ENCODE peak calls at places on chromosomes 16 and 17, in six cellular contexts. T is MM.1S, R is HCT116, I is hepatocyte, C is A673, X is mammary epithelial cell. Q is an unnamed sample. For H3K4me1, the result is how much of the 10 kb centered on the place peaks cover.

GRCh38 chr17:81538651-81539570 is 10.7 kb downstream of the FSCN2 start:
- DNase-seq in T (no peak), R (no peak), X (no peak), C (no peak), I (no peak), Q (no peak)

GRCh38 chr17:13885953-13886889 is 183.1 kb upstream of the COX10 start:
- DNase-seq in C (no peak), T (no peak), R (no peak), X (no peak), I (peak), Q (no peak)

GRCh38 chr17:72175787-72176515 is 55.1 kb downstream of the SOX9 start:
- DNase-seq in X (no peak), T (no peak), R (no peak), I (no peak), C (peak), Q (peak)

GRCh38 chr17:9313346-9313745 is 262.3 kb downstream of the STX8 start:
- DNase-seq in I (no peak), R (no peak), T (no peak), C (no peak), X (no peak), Q (no peak)

GRCh38 chr17:42212382-42212781 is 18.1 kb upstream of the GHDC start:
- DNase-seq in C (no peak), I (no peak), X (no peak), T (no peak), R (no peak), Q (no peak)

GRCh38 chr16:8660841-8661301 is 13.5 kb upstream of the ABAT start:
- DNase-seq in T (peak), C (peak), X (peak), R (peak), I (peak), Q (peak)

GRCh38 chr16:31350275-31351005 is 4.5 kb upstream of the ITGAX start:
- DNase-seq in T (no peak), C (no peak), X (no peak), R (no peak), I (no peak), Q (no peak)

GRCh38 chr16:85753559-85753958 is 2.7 kb upstream of the C16orf74 start:
- DNase-seq in C (no peak), I (no peak), T (no peak), X (peak), R (no peak), Q (peak)

GRCh38 chr17:187130-187529 is 5.7 kb upstream of the DOC2B start:
- DNase-seq in R (no peak), I (no peak), C (no peak), T (no peak), X (no peak), Q (no peak)

GRCh38 chr17:48637323-48638260 is 11.4 kb upstream of the HOXB9 start:
- DNase-seq in I (no peak), R (no peak), X (peak), C (no peak), T (no peak), Q (peak)

GRCh38 chr17:14515015-14515414 is 214.1 kb downstream of the HS3ST3B1 start:
- DNase-seq in X (no peak), I (peak), R (no peak), C (no peak), T (no peak), Q (no peak)

GRCh38 chr17:55811536-55811935 is 60.7 kb downstream of the PCTP start:
- DNase-seq in C (no peak), T (no peak), R (no peak), X (no peak), I (no peak), Q (no peak)

GRCh38 chr17:58315281-58315711 is 13.3 kb downstream of the TSPOAP1 start:
- DNase-seq in I (no peak), R (no peak), C (no peak), T (no peak), X (no peak), Q (peak)

GRCh38 chr16:73209190-73209589 is 161.3 kb upstream of the ZFHX3 start:
- DNase-seq in T (no peak), R (no peak), C (no peak), X (no peak), I (no peak), Q (no peak)

GRCh38 chr17:13599168-13599577 is 2.6 kb downstream of the HS3ST3A1 start:
- DNase-seq in C (no peak), R (no peak), T (no peak), X (no peak), I (no peak), Q (no peak)

GRCh38 chr17:47274319-47275069 is 20.9 kb downstream of the ITGB3 start:
- DNase-seq in R (no peak), C (no peak), T (no peak), X (no peak), I (no peak), Q (no peak)

GRCh38 chr17:77831497-77832179 is 126.9 kb upstream of the TNRC6C start:
- DNase-seq in X (no peak), C (peak), I (no peak), R (no peak), T (no peak), Q (peak)

GRCh38 chr16:897701-898100 is 73.1 kb downstream of the LMF1 start:
- DNase-seq in R (no peak), C (no peak), I (no peak), X (no peak), T (no peak), Q (no peak)

GRCh38 chr17:16911141-16911937 is 60.6 kb downstream of the TNFRSF13B start:
- DNase-seq in T (no peak), X (no peak), I (no peak), C (no peak), R (no peak), Q (no peak)

GRCh38 chr17:11324846-11325420 is 83.9 kb downstream of the SHISA6 start:
- DNase-seq in R (no peak), T (no peak), I (no peak), X (no peak), C (no peak), Q (no peak)

GRCh38 chr17:4739122-4740024 is at the start of the genes CXCL16 and ZMYND15:
- DNase-seq in I (peak), T (peak), X (peak), R (no peak), C (peak), Q (peak)

GRCh38 chr17:73304971-73305786 is 6.6 kb downstream of the CDC42EP4 start:
- DNase-seq in C (peak), T (no peak), R (peak), I (peak), X (peak), Q (peak)

GRCh38 chr16:12819126-12820117 is 15.7 kb upstream of the CPPED1 start:
- DNase-seq in I (peak), C (peak), R (peak), X (peak), T (peak), Q (peak)

GRCh38 chr17:2081564-2081963 is 26.7 kb downstream of the HIC1 start:
- DNase-seq in X (no peak), R (no peak), I (no peak), C (no peak), T (no peak), Q (peak)

GRCh38 chr16:53892155-53892554 is 188.2 kb downstream of the FTO start:
- DNase-seq in C (peak), I (peak), T (peak), R (peak), X (peak), Q (peak)

GRCh38 chr16:74909665-74910064 is 75.3 kb downstream of the WDR59 start:
- DNase-seq in I (no peak), T (no peak), C (no peak), X (no peak), R (no peak), Q (no peak)

GRCh38 chr17:77332981-77333685 is 192.4 kb downstream of the SEC14L1 start:
- DNase-seq in C (peak), I (no peak), X (peak), R (no peak), T (no peak), Q (peak)

GRCh38 chr17:17613708-17614114 is 22.2 kb upstream of the PEMT start:
- DNase-seq in I (peak), X (peak), C (peak), T (peak), R (peak), Q (peak)

GRCh38 chr17:44830359-44831269 is 527 bp upstream of the GJC1 start:
- DNase-seq in T (peak), R (no peak), C (peak), I (peak), X (no peak), Q (peak)

GRCh38 chr16:73020409-73020884 is 27.5 kb downstream of the ZFHX3 start:
- DNase-seq in R (peak), I (peak), C (no peak), T (no peak), X (peak), Q (peak)

GRCh38 chr16:48511071-48511540 is 98.9 kb downstream of the N4BP1 start:
- DNase-seq in X (peak), T (no peak), R (no peak), C (no peak), I (peak), Q (no peak)

GRCh38 chr16:69613283-69614154 is 47.8 kb downstream of the NFAT5 start:
- DNase-seq in X (peak), R (no peak), T (no peak), I (peak), C (no peak), Q (peak)

GRCh38 chr17:16989230-16989952 is 17.5 kb upstream of the TNFRSF13B start:
- DNase-seq in R (no peak), C (no peak), T (peak), I (no peak), X (no peak), Q (no peak)

GRCh38 chr17:34993031-34993430 is 12.7 kb downstream of the LIG3 start:
- DNase-seq in C (no peak), R (no peak), X (no peak), T (no peak), I (no peak), Q (no peak)

GRCh38 chr16:57627184-57627871 is 1.1 kb upstream of the ADGRG1 start:
- DNase-seq in C (no peak), R (no peak), T (no peak), I (no peak), X (peak), Q (peak)
- H3K4me1 ChIP-seq in C (under half), R (half or more), T (under half), I (under half), X (half or more), Q (half or more)

DNA sequence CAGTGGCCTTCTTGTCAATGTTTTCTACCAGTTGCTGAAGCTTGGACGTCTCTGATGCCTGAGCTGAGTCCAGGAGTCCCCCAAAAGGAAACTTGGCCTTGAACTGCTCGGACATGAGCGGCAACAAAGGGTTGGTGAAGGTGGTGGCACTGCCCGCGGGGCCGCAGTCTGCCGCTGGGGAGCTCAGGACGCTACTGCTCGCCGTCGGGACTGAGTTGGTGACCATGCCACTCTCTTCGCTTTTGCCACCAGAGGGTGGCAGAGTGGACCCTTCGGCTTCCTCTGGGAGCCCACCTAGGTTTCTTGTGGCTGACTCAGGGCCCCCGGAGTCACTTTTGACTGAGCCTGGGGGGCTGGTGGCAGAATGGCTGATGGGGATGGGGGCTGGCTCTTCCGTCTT is 11.0 kb downstream of the SALL1 start:
- DNase-seq in I (no peak), T (no peak), X (no peak), C (no peak), R (no peak), Q (no peak)
- TF ChIP-seq EZH2 in I (no peak), T (no peak), X (no peak), C (no peak), R (no peak), Q (no peak)

GRCh38 chr16:66486773-66487579 is 59.9 kb downstream of the BEAN1 start:
- DNase-seq in R (no peak), C (no peak), I (peak), T (no peak), X (peak), Q (peak)
- H3K4me1 ChIP-seq in R (under half), C (under half), I (under half), T (under half), X (under half), Q (under half)

DNA sequence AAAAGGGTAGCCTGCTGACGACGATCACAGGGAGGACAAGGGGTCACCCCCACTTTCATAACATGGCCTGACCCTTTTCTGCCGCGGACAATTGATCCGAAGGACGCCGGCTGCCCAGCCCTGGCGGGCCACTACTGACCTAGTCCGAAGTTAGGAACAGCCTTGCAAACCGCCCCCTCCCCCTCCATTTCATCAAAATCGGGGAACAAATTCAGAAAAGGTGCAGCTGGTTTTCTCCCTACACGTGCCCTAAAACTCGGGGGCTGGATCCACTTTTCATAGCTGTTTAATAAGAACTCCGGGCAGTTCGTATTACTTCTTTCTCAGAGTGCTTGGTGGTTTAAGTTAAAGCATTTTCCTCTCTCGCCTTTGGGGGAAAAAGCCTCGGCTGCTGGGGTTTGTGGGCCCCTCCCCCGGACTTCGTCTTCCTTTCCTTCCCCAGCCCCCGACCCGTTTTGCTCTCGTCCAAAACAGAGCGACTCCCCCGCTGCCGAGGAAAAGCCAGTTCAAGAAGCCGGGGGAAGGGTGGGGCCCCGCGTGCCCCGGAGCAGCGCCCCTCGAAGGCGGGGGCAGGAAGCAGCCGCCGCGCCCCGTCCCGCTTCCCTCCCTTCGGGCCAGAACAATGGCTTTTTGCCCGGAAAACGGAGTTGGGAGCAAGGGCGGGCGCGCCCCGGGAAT is 643 bp upstream of the CBX2 start:
- DNase-seq in R (peak), I (peak), X (peak), C (peak), T (no peak), Q (peak)
- TF ChIP-seq EZH2 in R (no peak), I (no peak), X (no peak), C (no peak), T (no peak), Q (no peak)

DNA sequence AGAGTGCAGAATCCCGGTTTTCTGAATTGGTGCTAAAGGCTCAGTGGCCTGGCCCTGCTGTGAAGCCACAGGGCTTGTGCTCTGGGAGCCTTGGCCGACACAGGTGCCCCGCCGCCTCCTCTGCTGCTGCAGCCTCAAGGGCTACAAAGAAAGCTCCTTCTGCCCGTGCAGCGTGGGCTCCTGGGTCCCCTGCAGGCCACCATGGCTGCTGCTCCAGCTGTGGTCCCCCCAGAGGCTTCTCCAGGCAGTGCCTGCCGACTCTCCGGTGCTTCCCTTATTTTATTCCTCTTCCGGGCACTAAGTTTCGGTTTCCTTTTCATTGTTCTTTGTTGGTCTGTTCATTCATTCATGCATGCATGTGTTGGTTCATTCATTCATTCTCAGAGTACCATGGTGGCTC is 53.1 kb downstream of the CMIP start:
- DNase-seq in C (no peak), R (no peak), T (no peak), X (no peak), I (no peak), Q (no peak)
- H3K4me1 ChIP-seq in C (under half), R (half or more), T (under half), X (half or more), I (under half), Q (under half)